ENCODE peak calls at places on chromosomes 7 and 10, in four cellular contexts. Y is right lobe of liver, C is mesenchymal stem cell, L is NT2/D1. A is an unnamed sample.

GRCh38 chr10:49168821-49169495 is 19.2 kb downstream of the TMEM273 start:
- DNase-seq in C (no peak), Y (no peak), L (no peak), A (no peak)

GRCh38 chr10:6460861-6461409 is 119.1 kb downstream of the PRKCQ start:
- DNase-seq in L (no peak), C (no peak), Y (no peak), A (no peak)

GRCh38 chr10:133441780-133442179 is 12.0 kb upstream of the SCART1 start:
- DNase-seq in L (no peak), Y (no peak), C (no peak), A (no peak)

GRCh38 chr7:139246905-139247304 is 15.9 kb downstream of the UBN2 start:
- DNase-seq in Y (no peak), C (peak; percentile 41), L (no peak), A (no peak)

GRCh38 chr10:43125274-43125845 is 12.9 kb upstream of the CSGALNACT2 start:
- DNase-seq in Y (no peak), L (no peak), C (no peak), A (no peak)

GRCh38 chr10:58993480-58994221 is 182.8 kb upstream of the PHYHIPL start:
- DNase-seq in C (no peak), Y (no peak), L (no peak), A (no peak)

GRCh38 chr10:93995598-93996271 is 2.0 kb downstream of the PLCE1 start:
- DNase-seq in L (no peak), C (no peak), Y (no peak), A (no peak)

GRCh38 chr7:116661741-116662329 is 10.2 kb upstream of the MET start:
- DNase-seq in L (no peak), Y (no peak), C (no peak), A (no peak)

GRCh38 chr7:106823631-106824030 is 41.5 kb upstream of the PIK3CG start:
- DNase-seq in C (no peak), L (no peak), Y (no peak), A (no peak)

GRCh38 chr7:39838326-39838725 is 111.7 kb upstream of the CDK13 start:
- DNase-seq in L (no peak), C (peak; percentile 8), Y (no peak), A (no peak)

GRCh38 chr7:7641129-7641663 is 644 bp downstream of the UMAD1 start:
- DNase-seq in C (no peak), L (peak; percentile 38), Y (no peak), A (no peak)

GRCh38 chr10:69573056-69573806 is at the start of gene NEUROG3:
- DNase-seq in L (no peak), C (no peak), Y (no peak), A (peak; percentile 34)

GRCh38 chr7:11831727-11832495 is at the start of gene THSD7A:
- DNase-seq in L (peak; percentile 62), Y (peak; percentile 68), C (peak; percentile 64), A (peak; percentile 52)

GRCh38 chr10:127740596-127740995 is 3.6 kb downstream of the FOXI2 start:
- DNase-seq in C (no peak), Y (no peak), L (no peak), A (no peak)

GRCh38 chr7:70700935-70701425 is 431.0 kb upstream of the GALNT17 start:
- DNase-seq in C (no peak), L (no peak), Y (no peak), A (no peak)

GRCh38 chr7:86760236-86760635 is 116.5 kb downstream of the GRM3 start:
- DNase-seq in L (peak; percentile 57), Y (no peak), C (no peak), A (no peak)

GRCh38 chr10:7399533-7399932 is 11.3 kb downstream of the SFMBT2 start:
- DNase-seq in L (no peak), Y (no peak), C (no peak), A (no peak)

GRCh38 chr7:76428868-76429805 is 4.4 kb downstream of the ZP3 start:
- DNase-seq in Y (no peak), L (no peak), C (peak; percentile 32), A (peak; percentile 70)

GRCh38 chr10:99758241-99758891 is 24.1 kb upstream of the ABCC2 start:
- DNase-seq in Y (no peak), C (no peak), L (no peak), A (no peak)

GRCh38 chr10:117374506-117375359 is 507 bp downstream of the PDZD8 start:
- DNase-seq in L (no peak), Y (peak; percentile 57), C (peak; percentile 70), A (no peak)

GRCh38 chr10:19889279-19889678 is 73.0 kb downstream of the PLXDC2 start:
- DNase-seq in L (no peak), Y (no peak), C (peak; percentile 50), A (no peak)

GRCh38 chr7:133703547-133703946 is 423.6 kb upstream of the LRGUK start:
- DNase-seq in L (no peak), Y (no peak), C (peak; percentile 88), A (no peak)

GRCh38 chr10:36063396-36063795 is 421.3 kb upstream of the FZD8 start:
- DNase-seq in C (no peak), L (no peak), Y (no peak), A (no peak)

GRCh38 chr7:103446046-103446520 is at the start of gene SLC26A5:
- DNase-seq in L (no peak), Y (peak; percentile 39), C (no peak), A (no peak)

GRCh38 chr10:124659380-124659779 is 84.8 kb downstream of the FAM53B start:
- DNase-seq in L (no peak), C (no peak), Y (no peak), A (no peak)
- H3K4me1 ChIP-seq in L (peaks cover 10% of the 10 kb centered on the region), C (no peaks in the 10 kb centered on the region), Y (no peaks in the 10 kb centered on the region), A (peaks cover 48% of the 10 kb centered on the region)

GRCh38 chr10:89252225-89252585 is 630 bp upstream of the LIPA start:
- DNase-seq in L (no peak), C (no peak), Y (no peak), A (no peak)
- H3K27me3 ChIP-seq in L (peaks cover 7% of the 10 kb centered on the region), C (no peaks in the 10 kb centered on the region), Y (no peaks in the 10 kb centered on the region), A (no peaks in the 10 kb centered on the region)

DNA sequence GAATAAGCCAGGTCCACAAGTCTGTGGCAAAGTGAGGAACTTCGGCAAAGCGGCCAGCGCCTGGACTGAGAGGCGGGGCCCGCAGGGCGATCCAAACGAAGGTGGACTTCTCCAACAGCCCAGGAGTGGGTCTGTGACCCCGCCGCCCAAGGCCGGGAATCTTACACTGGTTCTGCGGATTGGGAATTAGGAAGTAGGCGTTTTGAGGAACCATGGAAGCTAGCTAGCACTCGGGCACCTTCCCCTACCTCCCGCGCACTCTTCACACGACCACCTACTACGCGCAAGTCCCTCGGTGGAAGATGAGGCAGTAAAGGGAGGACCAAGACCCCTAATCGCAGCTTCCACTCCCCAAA is 570 bp upstream of the ARF5 start:
- DNase-seq in L (no peak), C (no peak), Y (peak; percentile 48), A (peak; percentile 64)
- H3K4me1 ChIP-seq in L (peaks cover 2% of the 10 kb centered on the region), C (peaks cover 30% of the 10 kb centered on the region), Y (peaks cover 10% of the 10 kb centered on the region), A (peaks cover 37% of the 10 kb centered on the region)

DNA sequence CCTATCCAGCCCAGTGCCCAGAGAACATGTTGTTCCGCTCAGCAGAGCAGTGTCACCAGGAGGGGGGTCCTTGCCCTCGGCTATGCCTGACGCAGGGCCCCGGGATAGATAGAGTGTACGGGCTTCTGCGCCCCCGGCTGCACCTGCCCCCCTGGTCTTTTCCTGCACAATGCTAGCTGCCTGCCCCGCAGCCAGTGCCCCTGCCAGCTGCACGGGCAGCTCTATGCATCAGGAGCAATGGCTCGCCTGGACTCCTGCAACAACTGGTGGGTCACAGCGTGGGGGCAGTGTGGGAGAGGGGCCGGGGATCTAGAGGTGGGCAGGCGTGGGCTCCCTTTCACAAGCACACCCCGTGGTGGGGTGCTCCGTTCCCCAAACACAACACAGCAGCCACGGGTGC is 31.4 kb upstream of the ZNF862 start:
- DNase-seq in Y (no peak), L (no peak), C (no peak), A (no peak)
- H3K27me3 ChIP-seq in Y (no peaks in the 10 kb centered on the region), L (no peaks in the 10 kb centered on the region), C (peaks cover 37% of the 10 kb centered on the region), A (peaks cover 2% of the 10 kb centered on the region)

GRCh38 chr10:32981760-32982159 is 23.7 kb upstream of the ITGB1 start:
- DNase-seq in L (no peak), Y (peak; percentile 50), C (peak; percentile 75), A (peak; percentile 58)

GRCh38 chr10:32979041-32979440 is 21.0 kb upstream of the ITGB1 start:
- DNase-seq in L (no peak), C (no peak), Y (no peak), A (no peak)

GRCh38 chr10:32982293-32982709 is 24.3 kb upstream of the ITGB1 start:
- DNase-seq in C (peak; percentile 92), Y (no peak), L (no peak), A (no peak)

GRCh38 chr10:32980242-32980557 is 22.2 kb upstream of the ITGB1 start:
- DNase-seq in L (no peak), Y (no peak), C (no peak), A (no peak)

GRCh38 chr10:32980558-32981468 is 22.8 kb upstream of the ITGB1 start:
- DNase-seq in Y (peak; percentile 94), C (peak; percentile 99), L (no peak), A (peak; percentile 95)
- H3K4me1 ChIP-seq in Y (no peaks in the 10 kb centered on the region), C (peaks cover 15% of the 10 kb centered on the region), L (peaks cover 2% of the 10 kb centered on the region), A (peaks cover 8% of the 10 kb centered on the region)

DNA sequence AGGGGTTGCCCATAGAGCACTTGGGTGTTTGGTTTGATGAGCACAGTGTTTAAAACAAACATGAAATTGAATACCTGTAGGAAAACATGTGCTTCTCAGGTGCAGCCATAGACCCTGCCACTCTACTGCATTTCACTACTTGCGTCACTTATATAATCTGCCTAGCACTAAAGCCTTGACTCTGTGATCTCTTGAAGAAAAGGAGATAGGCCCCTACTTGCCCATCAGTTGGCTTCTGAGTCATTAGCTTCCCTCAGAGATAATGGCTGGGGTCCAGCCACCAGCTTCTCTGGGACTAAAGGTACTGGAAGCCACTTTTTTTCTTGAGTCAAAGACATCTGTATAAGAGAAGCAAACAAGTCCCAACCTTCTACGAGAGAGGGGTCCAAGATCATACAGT is 45.9 kb upstream of the BTRC start:
- DNase-seq in L (no peak), Y (no peak), C (no peak), A (no peak)
- H3K27me3 ChIP-seq in L (peaks cover 6% of the 10 kb centered on the region), Y (no peaks in the 10 kb centered on the region), C (peaks cover 93% of the 10 kb centered on the region), A (no peaks in the 10 kb centered on the region)

GRCh38 chr10:132428486-132428885 is 31.5 kb downstream of the PWWP2B start:
- DNase-seq in C (no peak), L (no peak), Y (no peak), A (no peak)
- H3K4me1 ChIP-seq in C (peaks cover 24% of the 10 kb centered on the region), L (peaks cover 4% of the 10 kb centered on the region), Y (no peaks in the 10 kb centered on the region), A (peaks cover 4% of the 10 kb centered on the region)

GRCh38 chr10:125217986-125218675 is 57.8 kb upstream of the CTBP2 start:
- DNase-seq in C (no peak), L (no peak), Y (no peak), A (no peak)

GRCh38 chr10:125226823-125227222 is 66.5 kb upstream of the CTBP2 start:
- DNase-seq in L (no peak), Y (no peak), C (no peak), A (no peak)

GRCh38 chr10:125225051-125225450 is 64.7 kb upstream of the CTBP2 start:
- DNase-seq in Y (no peak), C (no peak), L (no peak), A (no peak)

GRCh38 chr10:125218967-125219366 is 58.6 kb upstream of the CTBP2 start:
- DNase-seq in L (no peak), C (no peak), Y (no peak), A (no peak)

GRCh38 chr10:125222515-125222914 is 62.2 kb upstream of the CTBP2 start:
- DNase-seq in Y (no peak), C (no peak), L (no peak), A (no peak)
- H3K27me3 ChIP-seq in Y (no peaks in the 10 kb centered on the region), C (peaks cover 32% of the 10 kb centered on the region), L (no peaks in the 10 kb centered on the region), A (no peaks in the 10 kb centered on the region)

A was measured in psoas muscle.